ENCODE peak calls at places on chromosomes 16 and 17, in five cellular contexts. W is adrenal gland, O is AG09309, U is osteocyte, H is transverse colon. T is an unnamed sample.

GRCh38 chr16:88385831-88386815 is 3.4 kb downstream of the ZNF469 start:
- DNase-seq in W (no peak), O (no peak), U (no peak), H (no peak), T (no peak)

GRCh38 chr16:21580807-21581206 is 18.6 kb upstream of the METTL9 start:
- DNase-seq in W (no peak), O (no peak), U (peak; percentile 30), H (no peak), T (no peak)

GRCh38 chr16:50587543-50587942 is 39.3 kb downstream of the NKD1 start:
- DNase-seq in W (no peak), O (no peak), U (no peak), H (no peak), T (no peak)

GRCh38 chr17:29084476-29085148 is 41.7 kb downstream of the PIPOX start:
- DNase-seq in W (no peak), O (no peak), U (no peak), H (peak; percentile 19), T (no peak)

GRCh38 chr16:15829460-15829859 is 27.4 kb downstream of the MYH11 start:
- DNase-seq in W (peak; percentile 22), O (no peak), U (no peak), H (peak; percentile 65), T (no peak)

GRCh38 chr16:71542377-71542776 is 16.2 kb downstream of the CHST4 start:
- DNase-seq in W (peak; percentile 22), O (no peak), U (no peak), H (peak; percentile 60), T (no peak)

GRCh38 chr16:90022209-90023077 is 3.2 kb upstream of the DBNDD1 start:
- DNase-seq in W (peak; percentile 95), O (peak; percentile 38), U (no peak), H (peak; percentile 93), T (no peak)

GRCh38 chr17:66614469-66614868 is 220.4 kb upstream of the CACNG5 start:
- DNase-seq in W (no peak), O (no peak), U (no peak), H (no peak), T (no peak)

GRCh38 chr16:22232277-22233049 is 26.4 kb downstream of the EEF2K start:
- DNase-seq in W (no peak), O (no peak), U (no peak), H (peak; percentile 94), T (no peak)

GRCh38 chr16:75108792-75109731 is 7.5 kb downstream of the LDHD start:
- DNase-seq in W (peak; percentile 96), O (peak; percentile 67), U (peak; percentile 90), H (peak; percentile 83), T (no peak)

GRCh38 chr16:88965411-88965810 is 11.6 kb downstream of the CBFA2T3 start:
- DNase-seq in W (no peak), O (no peak), U (no peak), H (no peak), T (no peak)

GRCh38 chr17:50283246-50283645 is 9.0 kb downstream of the TMEM92 start:
- DNase-seq in W (no peak), O (no peak), U (no peak), H (no peak), T (no peak)

GRCh38 chr17:14886200-14886739 is 378.9 kb downstream of the PMP22 start:
- DNase-seq in W (no peak), O (no peak), U (no peak), H (no peak), T (no peak)

GRCh38 chr16:81181013-81181720 is 57.3 kb upstream of the BCO1 start:
- DNase-seq in W (peak; percentile 80), O (peak; percentile 86), U (peak; percentile 91), H (peak; percentile 63), T (peak; percentile 75)

GRCh38 chr17:3512512-3513171 is 36.8 kb downstream of the ASPA start:
- DNase-seq in W (no peak), O (no peak), U (peak; percentile 82), H (peak; percentile 37), T (no peak)

GRCh38 chr17:45748911-45749310 is 35.2 kb upstream of the CRHR1 start:
- DNase-seq in W (no peak), O (no peak), U (no peak), H (no peak), T (no peak)

GRCh38 chr16:50202926-50203624 is 50.0 kb downstream of the TENT4B start:
- DNase-seq in W (no peak), O (peak; percentile 97), U (no peak), H (no peak), T (no peak)

GRCh38 chr17:7745748-7746470 is 28.4 kb downstream of the DNAH2 start:
- DNase-seq in W (no peak), O (peak; percentile 84), U (no peak), H (no peak), T (no peak)

DNA sequence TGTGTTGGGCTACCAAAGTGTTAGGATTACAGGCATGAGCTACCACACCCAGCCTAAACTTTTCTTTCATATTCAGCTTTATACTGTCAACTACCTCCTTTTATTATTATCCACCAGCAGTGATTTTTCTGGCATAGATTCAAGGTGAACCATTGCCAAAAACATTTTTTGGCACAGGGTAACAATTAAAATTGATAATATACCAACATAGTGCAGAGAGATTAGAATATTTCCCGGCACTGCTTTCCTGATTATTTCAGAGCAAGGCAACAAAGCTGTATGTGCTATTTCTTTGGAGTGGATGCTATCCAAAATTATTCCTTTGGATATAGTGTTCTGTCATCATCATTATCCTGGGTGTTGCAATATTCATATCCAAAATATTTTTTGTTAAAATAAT is 781.6 kb upstream of the SOX9 start:
- DNase-seq in W (no peak), O (no peak), U (no peak), H (no peak), T (no peak)
- TF ChIP-seq CTCF in W (no peak), O (no peak), U (no peak), H (no peak), T (no peak)

GRCh38 chr17:31019004-31019403 is 48.2 kb downstream of the RNF135 start:
- DNase-seq in W (no peak), O (no peak), U (no peak), H (no peak), T (no peak)

GRCh38 chr17:31013844-31014243 is 43.0 kb downstream of the RNF135 start:
- DNase-seq in W (no peak), O (no peak), U (no peak), H (no peak), T (no peak)

DNA sequence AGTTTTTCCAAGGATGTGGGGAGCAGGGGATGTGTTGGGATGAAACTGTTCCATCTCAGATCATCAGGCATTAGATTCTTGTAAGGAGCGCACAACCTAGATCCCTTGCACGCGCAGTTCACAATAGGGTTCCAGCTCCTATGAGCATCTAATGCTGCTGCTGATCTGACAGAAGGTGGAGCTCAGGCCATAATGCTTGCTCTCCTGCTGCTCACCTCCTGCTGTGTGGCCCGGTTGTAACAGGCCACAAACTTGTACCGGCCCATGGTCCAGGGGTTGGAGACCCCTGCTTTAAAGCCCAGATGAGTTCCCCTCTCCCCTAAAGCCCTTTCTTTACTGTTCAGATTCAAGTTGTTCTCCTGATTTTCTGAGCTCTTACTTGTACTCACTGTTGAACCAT is 44.8 kb downstream of the RNF135 start:
- DNase-seq in W (no peak), O (no peak), U (no peak), H (no peak), T (no peak)
- TF ChIP-seq CTCF in W (no peak), O (peak; percentile 2), U (no peak), H (no peak), T (no peak)

DNA sequence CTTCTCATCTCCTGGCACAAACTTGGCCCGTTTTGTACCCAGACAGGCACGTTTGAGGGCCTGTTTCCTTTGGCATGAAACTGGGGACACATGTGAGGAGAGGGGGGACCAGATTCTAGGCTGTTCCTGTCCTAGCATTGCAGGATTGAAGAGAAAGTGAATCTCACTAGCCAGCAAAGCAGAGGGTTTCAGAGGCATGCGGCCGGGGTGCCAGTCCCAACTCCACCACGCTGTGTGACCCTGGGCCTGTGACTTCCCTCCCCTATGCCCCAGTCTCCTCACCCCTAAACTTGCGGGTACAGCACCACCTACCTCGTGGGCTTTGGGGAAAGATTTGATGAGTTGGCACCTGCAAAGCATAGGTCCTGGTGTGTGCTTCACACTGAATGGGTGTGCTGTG is 53.5 kb upstream of the CIBAR2 start:
- DNase-seq in W (no peak), O (no peak), U (no peak), H (no peak), T (no peak)
- TF ChIP-seq CTCF in W (no peak), O (no peak), U (no peak), H (no peak), T (no peak)

GRCh38 chr17:40738553-40738952 is 16.6 kb downstream of the KRT25 start:
- DNase-seq in W (no peak), O (no peak), U (no peak), H (no peak), T (no peak)
- TF ChIP-seq CTCF in W (no peak), O (no peak), U (no peak), H (no peak), T (no peak)

GRCh38 chr16:54957403-54957802 is 26.7 kb downstream of the IRX5 start:
- DNase-seq in W (no peak), O (no peak), U (no peak), H (peak; percentile 23), T (no peak)
- TF ChIP-seq CTCF in W (peak; percentile 42), O (peak; percentile 44), U (peak; percentile 46), H (peak; percentile 52), T (peak; percentile 71)

GRCh38 chr16:87165151-87165550 is 152.0 kb downstream of the C16orf95 start:
- DNase-seq in W (no peak), O (no peak), U (no peak), H (no peak), T (no peak)

GRCh38 chr16:87165885-87166284 is 151.3 kb downstream of the C16orf95 start:
- DNase-seq in W (no peak), O (no peak), U (no peak), H (no peak), T (no peak)

GRCh38 chr16:87161822-87162676 is 155.1 kb downstream of the C16orf95 start:
- DNase-seq in W (no peak), O (no peak), U (no peak), H (no peak), T (no peak)

GRCh38 chr16:87166321-87166720 is 150.9 kb downstream of the C16orf95 start:
- DNase-seq in W (no peak), O (no peak), U (no peak), H (no peak), T (no peak)

GRCh38 chr16:87163637-87164036 is 153.6 kb downstream of the C16orf95 start:
- DNase-seq in W (no peak), O (no peak), U (no peak), H (no peak), T (no peak)
- TF ChIP-seq CTCF in W (no peak), O (no peak), U (no peak), H (no peak), T (no peak)